ENCODE peak calls at places on chromosomes 7 and 10, in eight cellular contexts. H is AG04450; N is WTC11; T is CD4-positive, alpha-beta T cell; F is progenitor cell of endocrine pancreas; R is Caco-2; O is fibroblast of lung; A is pancreas. M is an unnamed sample.

GRCh38 chr7:35593896-35594295 is 101.0 kb downstream of the HERPUD2 start:
- DNase-seq in A (no peak), T (no peak), R (peak; percentile 31), N (peak; percentile 78), O (no peak), H (no peak), F (no peak), M (no peak)

GRCh38 chr7:43621729-43622448 is 39.0 kb downstream of the STK17A start:
- DNase-seq in H (no peak), A (no peak), T (no peak), F (no peak), N (no peak), R (no peak), O (no peak), M (no peak)

GRCh38 chr10:130179640-130180039 is 43.4 kb downstream of the GLRX3 start:
- DNase-seq in F (no peak), H (peak; percentile 24), T (peak; percentile 30), A (no peak), O (peak; percentile 82), N (peak; percentile 36), R (peak; percentile 65), M (no peak)

GRCh38 chr10:42950606-42951485 is 126.0 kb upstream of the RET start:
- DNase-seq in F (no peak), O (no peak), H (no peak), A (peak; percentile 48), N (no peak), R (no peak), T (no peak), M (peak; percentile 9)

GRCh38 chr10:72133517-72133916 is 45.2 kb upstream of the SPOCK2 start:
- DNase-seq in A (no peak), O (peak; percentile 67), F (no peak), H (peak; percentile 24), N (no peak), R (no peak), T (no peak), M (no peak)

GRCh38 chr10:7767209-7767608 is 20.6 kb downstream of the KIN start:
- DNase-seq in F (no peak), H (peak; percentile 78), O (peak; percentile 84), A (no peak), R (no peak), T (no peak), N (no peak), M (no peak)

GRCh38 chr7:77575187-77575586 is 38.1 kb downstream of the PTPN12 start:
- DNase-seq in F (no peak), N (no peak), H (no peak), A (no peak), O (no peak), T (no peak), R (no peak), M (no peak)

GRCh38 chr7:19665399-19666008 is 43.3 kb downstream of the POLR1F start:
- DNase-seq in F (no peak), N (no peak), H (peak; percentile 1), A (no peak), O (peak; percentile 55), R (no peak), T (no peak), M (no peak)

GRCh38 chr7:93948106-93948505 is 26.6 kb downstream of the GNG11 start:
- DNase-seq in R (no peak), F (no peak), T (no peak), N (no peak), A (no peak), H (no peak), O (peak; percentile 26), M (no peak)

GRCh38 chr7:22572937-22573336 is 72.9 kb upstream of the STEAP1B start:
- DNase-seq in O (no peak), R (peak; percentile 84), N (no peak), F (no peak), T (no peak), H (peak; percentile 38), A (no peak), M (no peak)

GRCh38 chr7:153524070-153524601 is 528.1 kb upstream of the DPP6 start:
- DNase-seq in T (no peak), O (no peak), N (no peak), H (no peak), R (no peak), A (no peak), F (no peak), M (no peak)

GRCh38 chr7:143399151-143399550 is 9.5 kb downstream of the EPHA1 start:
- DNase-seq in O (no peak), R (no peak), N (no peak), T (no peak), H (no peak), A (no peak), F (no peak), M (no peak)

GRCh38 chr7:102890292-102890970 is 22.4 kb upstream of the LRRC17 start:
- DNase-seq in O (peak; percentile 96), R (peak; percentile 3), H (peak; percentile 77), N (no peak), A (no peak), T (no peak), F (no peak), M (no peak)

GRCh38 chr10:104501864-104502579 is 139.1 kb upstream of the SORCS3 start:
- DNase-seq in R (no peak), H (no peak), F (no peak), O (no peak), T (no peak), N (no peak), A (no peak), M (no peak)

DNA sequence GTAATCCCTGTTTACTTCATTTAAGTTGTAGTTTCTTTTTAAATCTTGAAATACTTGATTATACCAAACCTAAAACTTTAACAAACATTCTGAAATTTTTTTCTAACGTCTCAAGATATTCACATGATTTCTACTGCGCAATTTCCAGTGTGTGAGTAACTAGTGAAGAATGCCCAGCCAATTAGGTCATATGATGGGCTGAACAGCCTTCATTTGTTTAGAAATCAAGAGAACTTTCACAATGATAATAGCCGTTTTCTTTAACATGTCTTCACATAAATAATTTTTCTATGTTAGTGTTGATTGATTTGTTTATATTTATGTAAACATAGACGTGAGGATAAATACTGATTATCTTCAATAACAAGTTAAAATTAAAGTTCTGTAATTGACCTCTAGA is 21.8 kb downstream of the STAM start:
- DNase-seq in T (no peak), O (peak; percentile 96), N (no peak), R (no peak), H (peak; percentile 78), A (no peak), F (no peak), M (no peak)
- TF ChIP-seq CTCF in T (no peak), O (no peak), N (no peak), R (no peak), H (no peak), A (no peak), F (no peak), M (no peak)

GRCh38 chr10:11536256-11536655 is 75.2 kb downstream of the USP6NL start:
- DNase-seq in R (no peak), N (no peak), F (no peak), O (no peak), H (no peak), T (no peak), A (no peak), M (no peak)

GRCh38 chr10:11535376-11535959 is 76.0 kb downstream of the USP6NL start:
- DNase-seq in H (no peak), T (no peak), F (no peak), N (no peak), A (no peak), O (no peak), R (no peak), M (no peak)

GRCh38 chr10:11530806-11531205 is 80.6 kb downstream of the USP6NL start:
- DNase-seq in N (no peak), F (no peak), H (no peak), O (peak; percentile 36), R (no peak), A (no peak), T (no peak), M (no peak)

GRCh38 chr10:11532329-11532728 is 79.1 kb downstream of the USP6NL start:
- DNase-seq in N (no peak), F (no peak), R (no peak), A (no peak), T (no peak), O (peak; percentile 52), H (no peak), M (no peak)

GRCh38 chr10:11533328-11533781 is 78.1 kb downstream of the USP6NL start:
- DNase-seq in F (no peak), O (peak; percentile 51), T (no peak), R (peak; percentile 41), N (no peak), H (no peak), A (no peak), M (no peak)
- TF ChIP-seq CTCF in F (peak; percentile 33), O (peak; percentile 58), T (no peak), R (peak; percentile 45), N (peak; percentile 18), H (peak; percentile 52), A (no peak), M (no peak)

GRCh38 chr7:85887133-85887532 is 700.3 kb upstream of the SEMA3D start:
- DNase-seq in N (no peak), T (no peak), O (no peak), R (no peak), F (no peak), H (no peak), A (no peak), M (no peak)

GRCh38 chr7:85890244-85890811 is 703.5 kb upstream of the SEMA3D start:
- DNase-seq in H (no peak), O (peak; percentile 46), N (no peak), R (no peak), T (no peak), A (no peak), F (no peak), M (no peak)
- TF ChIP-seq CTCF in H (peak; percentile 61), O (peak; percentile 58), N (peak; percentile 61), R (peak; percentile 42), T (no peak), A (no peak), F (peak; percentile 79), M (peak; percentile 77)

GRCh38 chr7:114606100-114606499 is 191.5 kb downstream of the FOXP2 start:
- DNase-seq in N (no peak), T (no peak), H (no peak), F (no peak), A (no peak), O (no peak), R (no peak), M (no peak)
- TF ChIP-seq CTCF in N (no peak), T (no peak), H (no peak), F (no peak), A (no peak), O (no peak), R (no peak), M (no peak)

M was measured in mesothelial cell of epicardium.